ENCODE peak calls at places on chromosomes 4 and X, in seven cellular contexts. B is foreskin fibroblast; K is nephron progenitor cell; I is activated CD8-positive, alpha-beta memory T cell treated with anti-CD3 and anti-CD28 coated beads for 1 hour; W is NCI-H524 treated with DMSO at 0.1 percent for 48 hours; L is CD8-positive, alpha-beta memory T cell; P is adipocyte. F is an unnamed sample.

GRCh38 chr4:14504162-14504561 is 498.1 kb upstream of the CPEB2 start:
- DNase-seq in B (no peak), K (no peak), I (no peak), W (no peak), L (no peak), P (no peak), F (no peak)

GRCh38 chr4:107760281-107760947 is 40.4 kb upstream of the PAPSS1 start:
- DNase-seq in B (peak), K (no peak), I (no peak), W (no peak), L (no peak), P (no peak), F (no peak)

GRCh38 chr4:68929076-68929737 is 22.4 kb downstream of the UGT2A3 start:
- DNase-seq in B (no peak), K (no peak), I (no peak), W (no peak), L (no peak), P (no peak), F (no peak)

GRCh38 chr4:84957509-84958420 is 8.7 kb downstream of the WDFY3 start:
- DNase-seq in B (no peak), K (no peak), I (no peak), W (no peak), L (no peak), P (no peak), F (no peak)

GRCh38 chr4:177441061-177441802 is 1.0 kb downstream of the AGA start:
- DNase-seq in B (peak), K (no peak), I (no peak), W (no peak), L (peak), P (peak), F (no peak)

GRCh38 chr4:18736551-18736950 is 715.0 kb upstream of the LCORL start:
- DNase-seq in B (no peak), K (no peak), I (no peak), W (no peak), L (no peak), P (no peak), F (no peak)

GRCh38 chr4:125703443-125703842 is 388.7 kb downstream of the FAT4 start:
- DNase-seq in B (peak), K (no peak), I (no peak), W (no peak), L (no peak), P (peak), F (no peak)

GRCh38 chr4:95410387-95411005 is 138.3 kb downstream of the UNC5C start:
- DNase-seq in B (no peak), K (no peak), I (no peak), W (no peak), L (no peak), P (no peak), F (no peak)

GRCh38 chrX:150324035-150324728 is 38.9 kb upstream of the MAMLD1 start:
- DNase-seq in B (peak), K (no peak), I (no peak), W (no peak), L (no peak), P (peak), F (no peak)

GRCh38 chr4:106615961-106616360 is 247.4 kb upstream of the GIMD1 start:
- DNase-seq in B (peak), K (no peak), I (no peak), W (no peak), L (no peak), P (no peak), F (no peak)

GRCh38 chr4:15926486-15926885 is 12.1 kb downstream of the FGFBP1 start:
- DNase-seq in B (no peak), K (no peak), I (no peak), W (no peak), L (no peak), P (no peak), F (no peak)

GRCh38 chr4:8315343-8316250 is 46.0 kb downstream of the HTRA3 start:
- DNase-seq in B (peak), K (peak), I (no peak), W (no peak), L (no peak), P (peak), F (peak)

GRCh38 chr4:115396034-115396433 is 282.6 kb upstream of the NDST4 start:
- DNase-seq in B (no peak), K (no peak), I (no peak), W (no peak), L (no peak), P (no peak), F (no peak)

GRCh38 chrX:93422693-93423092 is 250.7 kb downstream of the NAP1L3 start:
- DNase-seq in B (no peak), K (peak), I (no peak), W (no peak), L (no peak), P (peak), F (no peak)

GRCh38 chr4:970046-970745 is 3.2 kb downstream of the DGKQ start:
- DNase-seq in B (no peak), K (no peak), I (peak), W (no peak), L (peak), P (no peak), F (no peak)

GRCh38 chr4:149933120-149933519 is 117.5 kb upstream of the IQCM start:
- DNase-seq in B (no peak), K (no peak), I (no peak), W (no peak), L (no peak), P (no peak), F (no peak)

GRCh38 chrX:53357799-53358530 is 64.5 kb downstream of the SMC1A start:
- DNase-seq in B (peak), K (peak), I (no peak), W (no peak), L (no peak), P (peak), F (no peak)

GRCh38 chrX:33339219-33339618 is 127.9 kb upstream of the DMD start:
- DNase-seq in B (no peak), K (no peak), I (no peak), W (no peak), L (no peak), P (no peak), F (no peak)

GRCh38 chr4:119683518-119683917 is 54.9 kb upstream of the PDE5A start:
- DNase-seq in B (peak), K (no peak), I (no peak), W (no peak), L (no peak), P (peak), F (no peak)

GRCh38 chr4:32025840-32026459 is 1305.8 kb downstream of the PCDH7 start:
- DNase-seq in B (peak), K (no peak), I (no peak), W (no peak), L (no peak), P (peak), F (no peak)

GRCh38 chr4:137200322-137200721 is 332.0 kb downstream of the PCDH18 start:
- DNase-seq in B (no peak), K (no peak), I (no peak), W (no peak), L (no peak), P (no peak), F (no peak)

GRCh38 chr4:36206586-36206985 is 37.7 kb downstream of the ARAP2 start:
- DNase-seq in B (no peak), K (no peak), I (no peak), W (no peak), L (no peak), P (no peak), F (no peak)

GRCh38 chrX:38669425-38669824 is 108.1 kb downstream of the TSPAN7 start:
- DNase-seq in B (no peak), K (no peak), I (no peak), W (no peak), L (no peak), P (no peak), F (no peak)

GRCh38 chr4:41613782-41614181 is 75.8 kb downstream of the LIMCH1 start:
- DNase-seq in B (peak), K (no peak), I (no peak), W (no peak), L (no peak), P (peak), F (no peak)

GRCh38 chr4:122798101-122798500 is 28.5 kb upstream of the FGF2 start:
- DNase-seq in B (peak), K (no peak), I (no peak), W (no peak), L (no peak), P (peak), F (peak)

GRCh38 chr4:1413687-1414479 is 7.6 kb upstream of the NKX1-1 start:
- DNase-seq in B (no peak), K (no peak), I (no peak), W (no peak), L (no peak), P (no peak), F (no peak)

GRCh38 chrX:21384178-21384577 is 10.0 kb downstream of the CNKSR2 start:
- DNase-seq in B (no peak), K (no peak), I (no peak), W (no peak), L (no peak), P (no peak), F (no peak)

GRCh38 chrX:135513140-135513535 is 7.3 kb upstream of the INTS6L start:
- DNase-seq in B (no peak), K (no peak), I (no peak), W (no peak), L (no peak), P (no peak), F (no peak)